ENCODE peak calls at places on chromosomes 5 and 9, in nine cellular contexts. P, H, Y, G, X, L, J, N and B are unnamed samples.

GRCh38 chr9:120326076-120326693 is 253.8 kb downstream of the CDK5RAP2 start:
- DNase-seq in G (peak), N (no peak), J (no peak), Y (no peak), H (no peak), P (no peak), X (no peak), L (no peak), B (no peak)

GRCh38 chr5:73188764-73189521 is 15.9 kb downstream of the TMEM174 start:
- DNase-seq in J (no peak), X (no peak), G (no peak), Y (peak), L (peak), P (no peak), H (no peak), N (no peak), B (no peak)

GRCh38 chr9:37692622-37693221 is 42.0 kb downstream of the FRMPD1 start:
- DNase-seq in G (no peak), Y (no peak), P (no peak), L (no peak), J (no peak), X (no peak), N (no peak), H (no peak), B (no peak)

GRCh38 chr5:180080670-180081280 is 9.2 kb upstream of the RNF130 start:
- DNase-seq in L (no peak), X (no peak), Y (no peak), N (no peak), J (no peak), H (peak), P (no peak), G (no peak), B (no peak)

GRCh38 chr9:92324889-92325268 is 271 bp downstream of the NOL8 start:
- DNase-seq in J (no peak), G (peak), P (no peak), H (no peak), L (no peak), N (peak), Y (no peak), X (no peak), B (no peak)

GRCh38 chr5:78588517-78588916 is 60.1 kb downstream of the LHFPL2 start:
- DNase-seq in Y (no peak), H (no peak), X (no peak), J (no peak), L (no peak), N (no peak), P (no peak), G (no peak), B (no peak)

GRCh38 chr9:84990416-84990815 is 320.9 kb downstream of the NTRK2 start:
- DNase-seq in N (no peak), H (no peak), J (no peak), Y (no peak), P (no peak), L (no peak), G (peak), X (no peak), B (no peak)

GRCh38 chr5:14491505-14491904 is 90.1 kb upstream of the OTULINL start:
- DNase-seq in H (no peak), J (no peak), G (no peak), N (no peak), P (no peak), L (no peak), Y (peak), X (no peak), B (no peak)

GRCh38 chr9:80775515-80775914 is 913.8 kb downstream of the TLE1 start:
- DNase-seq in X (no peak), G (no peak), N (no peak), H (no peak), J (no peak), L (no peak), Y (peak), P (no peak), B (no peak)

GRCh38 chr5:2753452-2754409 is 2.3 kb upstream of the IRX2 start:
- DNase-seq in J (no peak), G (no peak), P (no peak), Y (no peak), N (no peak), L (no peak), X (no peak), H (no peak), B (no peak)

GRCh38 chr5:113056988-113057387 is 80.4 kb downstream of the DCP2 start:
- DNase-seq in G (no peak), J (no peak), L (no peak), N (no peak), H (no peak), Y (no peak), X (no peak), P (no peak), B (no peak)

GRCh38 chr9:125763373-125763772 is 16.2 kb downstream of the PBX3 start:
- DNase-seq in G (peak), Y (peak), N (no peak), H (no peak), X (no peak), J (no peak), P (no peak), L (no peak), B (no peak)

GRCh38 chr5:162227075-162227474 is 159.5 kb downstream of the GABRG2 start:
- DNase-seq in L (no peak), N (no peak), J (no peak), G (no peak), Y (no peak), H (no peak), P (no peak), X (no peak), B (no peak)

GRCh38 chr9:95910770-95911340 is 35.4 kb downstream of the ERCC6L2 start:
- DNase-seq in Y (no peak), G (no peak), X (no peak), J (no peak), N (no peak), H (no peak), P (no peak), L (no peak), B (no peak)

GRCh38 chr5:170219615-170220014 is 13.2 kb upstream of the C5orf58 start:
- DNase-seq in Y (no peak), J (no peak), L (no peak), N (peak), H (no peak), P (no peak), X (no peak), G (peak), B (no peak)

GRCh38 chr9:111743275-111743674 is 51.5 kb downstream of the SHOC1 start:
- DNase-seq in N (peak), Y (peak), L (no peak), G (peak), P (peak), X (no peak), H (no peak), J (no peak), B (no peak)

GRCh38 chr9:93041108-93041802 is 17.2 kb upstream of the SUSD3 start:
- DNase-seq in Y (no peak), J (no peak), L (no peak), X (peak), P (no peak), G (no peak), H (no peak), N (no peak), B (peak)

GRCh38 chr5:158619083-158619788 is 480.5 kb downstream of the EBF1 start:
- DNase-seq in N (no peak), Y (no peak), H (no peak), G (no peak), X (no peak), J (no peak), L (no peak), P (no peak), B (no peak)

GRCh38 chr5:16467363-16468219 is 2.0 kb upstream of the ZNF622 start:
- DNase-seq in J (no peak), H (no peak), Y (peak), G (peak), N (no peak), P (peak), X (peak), L (no peak), B (peak)

GRCh38 chr9:123434619-123435240 is 78.7 kb downstream of the CRB2 start:
- DNase-seq in N (peak), J (no peak), P (no peak), Y (no peak), H (no peak), L (no peak), X (no peak), G (no peak), B (no peak)

GRCh38 chr9:63816742-63817621 is 1468.0 kb downstream of the FOXD4L5 start:
- DNase-seq in X (peak), H (peak), P (no peak), J (peak), Y (peak), L (peak), G (peak), N (peak), B (peak)

GRCh38 chr9:127612993-127613954 is 1.2 kb downstream of the STXBP1 start:
- DNase-seq in P (peak), G (peak), N (peak), Y (peak), J (peak), L (no peak), X (no peak), H (peak), B (no peak)

GRCh38 chr9:113930384-113930783 is 54.3 kb downstream of the ZNF618 start:
- DNase-seq in L (no peak), X (no peak), G (no peak), Y (no peak), P (no peak), N (no peak), J (no peak), H (no peak), B (no peak)

GRCh38 chr5:61744690-61745619 is 412.9 kb downstream of the ZSWIM6 start:
- DNase-seq in N (no peak), J (peak), P (no peak), X (no peak), G (peak), Y (no peak), H (no peak), L (no peak), B (no peak)

GRCh38 chr5:125868035-125868434 is 555.2 kb upstream of the GRAMD2B start:
- DNase-seq in Y (no peak), H (no peak), L (no peak), G (peak), J (no peak), P (no peak), X (no peak), N (no peak), B (no peak)